ENCODE peak calls at places on chromosome 16, in eight cellular contexts. One of them, this sample, is unnamed.

GRCh38 chr16:69762843-69763556 is 868 bp downstream of the WWP2 start:
- DNase-seq in NCI-H2081: no peak
- DNase-seq in AG09309: no peak
- DNase-seq in RCC 7860: peak
- DNase-seq in iris pigment epithelial cell: peak
- DNase-seq in H54: no peak
- DNase-seq in Ammon's horn: no peak
- DNase-seq in endothelial cell: no peak
- DNase-seq in this sample: no peak

GRCh38 chr16:57480754-57481230 is 5.5 kb downstream of the DOK4 start:
- DNase-seq in Ammon's horn: no peak
- DNase-seq in RCC 7860: no peak
- DNase-seq in AG09309: no peak
- DNase-seq in NCI-H2081: no peak
- DNase-seq in H54: no peak
- DNase-seq in iris pigment epithelial cell: no peak
- DNase-seq in endothelial cell: no peak
- DNase-seq in this sample: no peak

GRCh38 chr16:64627288-64627687 is 494.6 kb downstream of the CDH11 start:
- DNase-seq in NCI-H2081: no peak
- DNase-seq in RCC 7860: no peak
- DNase-seq in iris pigment epithelial cell: peak
- DNase-seq in H54: no peak
- DNase-seq in Ammon's horn: no peak
- DNase-seq in AG09309: no peak
- DNase-seq in endothelial cell: no peak
- DNase-seq in this sample: no peak

GRCh38 chr16:12260647-12261262 is 284.2 kb downstream of the SNX29 start:
- DNase-seq in AG09309: no peak
- DNase-seq in NCI-H2081: no peak
- DNase-seq in Ammon's horn: no peak
- DNase-seq in endothelial cell: peak
- DNase-seq in H54: no peak
- DNase-seq in RCC 7860: no peak
- DNase-seq in iris pigment epithelial cell: peak
- DNase-seq in this sample: no peak

GRCh38 chr16:56866955-56867830 is 2.2 kb downstream of the SLC12A3 start:
- DNase-seq in H54: peak
- DNase-seq in NCI-H2081: peak
- DNase-seq in iris pigment epithelial cell: peak
- DNase-seq in endothelial cell: peak
- DNase-seq in Ammon's horn: peak
- DNase-seq in AG09309: peak
- DNase-seq in RCC 7860: peak
- DNase-seq in this sample: peak

GRCh38 chr16:88511911-88512310 is 58.3 kb upstream of the ZC3H18 start:
- DNase-seq in endothelial cell: no peak
- DNase-seq in NCI-H2081: no peak
- DNase-seq in RCC 7860: no peak
- DNase-seq in Ammon's horn: no peak
- DNase-seq in iris pigment epithelial cell: no peak
- DNase-seq in AG09309: no peak
- DNase-seq in H54: no peak
- DNase-seq in this sample: no peak

GRCh38 chr16:4494746-4495490 is 18.7 kb downstream of the HMOX2 start:
- DNase-seq in endothelial cell: no peak
- DNase-seq in RCC 7860: peak
- DNase-seq in Ammon's horn: no peak
- DNase-seq in iris pigment epithelial cell: peak
- DNase-seq in AG09309: no peak
- DNase-seq in NCI-H2081: no peak
- DNase-seq in H54: no peak
- DNase-seq in this sample: no peak

GRCh38 chr16:57619133-57619605 is 9.3 kb upstream of the ADGRG1 start:
- DNase-seq in Ammon's horn: no peak
- DNase-seq in AG09309: no peak
- DNase-seq in H54: no peak
- DNase-seq in endothelial cell: no peak
- DNase-seq in iris pigment epithelial cell: no peak
- DNase-seq in NCI-H2081: no peak
- DNase-seq in RCC 7860: no peak
- DNase-seq in this sample: no peak

GRCh38 chr16:57593021-57593420 is 35.4 kb upstream of the ADGRG1 start:
- DNase-seq in endothelial cell: no peak
- DNase-seq in H54: no peak
- DNase-seq in Ammon's horn: no peak
- DNase-seq in AG09309: no peak
- DNase-seq in NCI-H2081: no peak
- DNase-seq in RCC 7860: no peak
- DNase-seq in iris pigment epithelial cell: no peak
- DNase-seq in this sample: no peak

GRCh38 chr16:11390573-11391495 is 45.6 kb downstream of the RMI2 start:
- DNase-seq in AG09309: no peak
- DNase-seq in RCC 7860: no peak
- DNase-seq in H54: no peak
- DNase-seq in endothelial cell: no peak
- DNase-seq in Ammon's horn: no peak
- DNase-seq in iris pigment epithelial cell: no peak
- DNase-seq in NCI-H2081: peak
- DNase-seq in this sample: no peak

GRCh38 chr16:83847371-83848225 is 39.8 kb downstream of the HSBP1 start:
- DNase-seq in NCI-H2081: no peak
- DNase-seq in Ammon's horn: no peak
- DNase-seq in endothelial cell: no peak
- DNase-seq in AG09309: no peak
- DNase-seq in iris pigment epithelial cell: no peak
- DNase-seq in H54: no peak
- DNase-seq in RCC 7860: no peak
- DNase-seq in this sample: no peak

GRCh38 chr16:72427001-72427785 is 255.2 kb upstream of the PMFBP1 start:
- DNase-seq in endothelial cell: no peak
- DNase-seq in AG09309: no peak
- DNase-seq in RCC 7860: no peak
- DNase-seq in NCI-H2081: no peak
- DNase-seq in iris pigment epithelial cell: no peak
- DNase-seq in Ammon's horn: peak
- DNase-seq in H54: no peak
- DNase-seq in this sample: no peak